ENCODE peak calls at places on chromosomes 12 and 14, in eight cellular contexts. R, I, G, V, H, D, C and J are unnamed samples. For H3K4me1 and H3K9me3, the result is how much of the 10 kb centered on the place peaks cover.

GRCh38 chr12:129607293-129607692 is 296.5 kb downstream of the TMEM132D start:
- DNase-seq in V (no peak), D (no peak), C (no peak), I (no peak), H (no peak), R (no peak), G (peak), J (no peak)

GRCh38 chr12:8996682-8997405 is 7.5 kb downstream of the KLRG1 start:
- DNase-seq in H (peak), V (no peak), D (no peak), R (no peak), I (peak), G (no peak), C (no peak), J (no peak)

GRCh38 chr12:66409195-66409871 is 107.0 kb downstream of the HELB start:
- DNase-seq in I (no peak), C (no peak), D (peak), G (peak), V (no peak), H (peak), R (peak), J (no peak)

GRCh38 chr12:6553051-6553868 is 2.6 kb downstream of the IFFO1 start:
- DNase-seq in G (no peak), V (no peak), H (no peak), I (no peak), R (no peak), C (no peak), D (no peak), J (no peak)

GRCh38 chr14:95533391-95533821 is 1.4 kb upstream of the GLRX5 start:
- DNase-seq in V (no peak), G (peak), D (peak), C (no peak), H (peak), I (no peak), R (peak), J (no peak)

GRCh38 chr12:109987615-109988014 is 8.6 kb downstream of the GIT2 start:
- DNase-seq in G (no peak), D (no peak), H (no peak), I (no peak), R (no peak), C (no peak), V (no peak), J (no peak)

GRCh38 chr12:50032516-50033316 is 7.4 kb upstream of the RACGAP1 start:
- DNase-seq in I (no peak), V (no peak), C (no peak), D (peak), R (no peak), H (no peak), G (no peak), J (peak)

GRCh38 chr12:77339610-77340009 is 274.2 kb upstream of the E2F7 start:
- DNase-seq in V (no peak), H (no peak), I (no peak), C (no peak), R (no peak), D (no peak), G (no peak), J (no peak)

GRCh38 chr14:32259368-32260013 is 56.4 kb upstream of the RNU6-8 start:
- DNase-seq in R (peak), D (peak), V (no peak), G (peak), H (peak), I (peak), C (no peak), J (no peak)

GRCh38 chr12:105357162-105357691 is 26.7 kb downstream of the C12orf75 start:
- DNase-seq in H (no peak), D (no peak), G (peak), C (no peak), V (no peak), I (peak), R (no peak), J (no peak)
- H3K4me1 ChIP-seq in H (under half), D (under half), G (half or more), C (under half), V (under half), I (under half), R (under half), J (under half)

GRCh38 chr14:100979780-100980179 is 76.3 kb upstream of the RTL1 start:
- DNase-seq in G (peak), C (no peak), H (no peak), I (no peak), D (no peak), R (no peak), V (no peak), J (no peak)
- TF ChIP-seq EP300 in G (no peak), C (no peak), H (no peak), I (no peak), D (no peak), R (no peak), V (no peak), J (no peak)

DNA sequence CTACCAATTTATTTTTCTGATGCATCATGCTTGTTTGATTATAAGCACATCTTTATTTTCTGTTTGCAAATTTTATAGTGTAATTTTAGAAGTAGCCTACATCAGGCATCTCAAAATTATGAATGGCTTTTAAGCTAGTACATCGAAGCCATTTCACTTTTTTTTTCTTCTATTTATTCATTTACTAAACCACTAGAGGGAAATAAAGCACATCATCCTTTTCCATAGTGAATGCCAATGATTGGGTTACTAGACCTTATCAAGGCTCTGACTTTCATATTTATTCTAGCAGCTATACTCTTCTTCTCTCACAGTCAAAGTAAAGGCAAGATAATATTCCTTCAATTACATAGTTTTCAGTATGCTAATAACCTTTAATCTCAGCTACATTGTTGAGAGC is 736.4 kb upstream of the LRFN5 start:
- DNase-seq in I (no peak), D (no peak), G (no peak), C (no peak), V (no peak), R (no peak), H (no peak), J (no peak)
- H3K9me3 ChIP-seq in I (under half), D (under half), G (under half), C (under half), V (under half), R (half or more), H (under half), J (under half)

DNA sequence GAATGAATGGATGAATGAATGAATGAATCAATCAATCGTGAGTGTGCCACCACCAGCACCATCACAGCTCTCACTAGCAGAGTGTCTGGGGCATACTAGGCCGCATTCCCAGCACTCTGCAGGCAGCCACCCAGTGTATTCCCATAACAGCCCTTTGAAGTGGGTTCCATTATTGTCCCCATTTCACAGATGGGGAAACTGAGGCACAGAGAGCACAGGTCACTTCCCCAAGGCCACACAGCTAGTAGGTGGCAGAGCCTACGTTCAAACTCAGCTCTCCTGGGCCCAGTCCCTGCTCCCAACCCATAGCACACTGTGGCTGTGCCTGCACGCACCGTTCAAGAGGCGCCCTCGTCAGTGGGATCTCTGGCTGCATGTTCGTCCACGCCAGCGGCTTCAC is 88.1 kb downstream of the RFLNA start:
- DNase-seq in G (no peak), D (no peak), C (no peak), V (no peak), I (no peak), R (no peak), H (no peak), J (no peak)
- H3K4me1 ChIP-seq in G (half or more), D (under half), C (under half), V (half or more), I (under half), R (under half), H (under half), J (half or more)

GRCh38 chr12:15151141-15152091 is 69.8 kb downstream of the RERG start:
- DNase-seq in R (peak), H (no peak), I (no peak), V (no peak), G (peak), D (peak), C (no peak), J (no peak)
- TF ChIP-seq EP300 in R (no peak), H (no peak), I (no peak), V (no peak), G (no peak), D (no peak), C (no peak), J (no peak)

GRCh38 chr12:32804301-32804700 is 48.6 kb upstream of the YARS2 start:
- DNase-seq in C (no peak), I (no peak), D (no peak), V (no peak), G (no peak), R (no peak), H (no peak), J (no peak)

GRCh38 chr12:32809196-32809595 is 53.5 kb upstream of the YARS2 start:
- DNase-seq in G (no peak), V (no peak), R (no peak), C (no peak), D (no peak), I (no peak), H (no peak), J (no peak)

GRCh38 chr12:32811686-32812392 is 56.1 kb upstream of the YARS2 start:
- DNase-seq in H (no peak), G (no peak), I (no peak), V (no peak), C (no peak), R (no peak), D (no peak), J (no peak)

GRCh38 chr12:32809846-32810245 is 54.1 kb upstream of the YARS2 start:
- DNase-seq in C (no peak), D (no peak), I (no peak), R (no peak), G (no peak), H (no peak), V (no peak), J (no peak)
- H3K9me3 ChIP-seq in C (under half), D (under half), I (under half), R (under half), G (under half), H (under half), V (under half), J (under half)

GRCh38 chr14:93017898-93018297 is 94.9 kb downstream of the CHGA start:
- DNase-seq in D (no peak), R (no peak), I (no peak), G (no peak), H (no peak), C (no peak), V (no peak), J (no peak)

GRCh38 chr14:93015505-93015904 is 92.6 kb downstream of the CHGA start:
- DNase-seq in G (no peak), I (no peak), D (no peak), R (no peak), V (no peak), H (no peak), C (no peak), J (no peak)

GRCh38 chr14:93018401-93018800 is 95.5 kb downstream of the CHGA start:
- DNase-seq in D (no peak), V (no peak), H (no peak), R (no peak), G (no peak), I (no peak), C (no peak), J (no peak)

GRCh38 chr14:93016275-93016845 is 93.4 kb downstream of the CHGA start:
- DNase-seq in I (no peak), G (no peak), H (no peak), V (no peak), D (no peak), C (no peak), R (no peak), J (no peak)

GRCh38 chr14:93017341-93017797 is 94.4 kb downstream of the CHGA start:
- DNase-seq in D (no peak), R (no peak), V (no peak), I (no peak), C (no peak), H (no peak), G (no peak), J (peak)
- H3K4me1 ChIP-seq in D (half or more), R (half or more), V (under half), I (under half), C (under half), H (under half), G (under half), J (under half)

GRCh38 chr14:24876996-24877395 is 173.0 kb downstream of the STXBP6 start:
- DNase-seq in H (no peak), D (no peak), I (no peak), V (no peak), C (no peak), R (no peak), G (no peak), J (no peak)
- TF ChIP-seq EP300 in H (no peak), D (no peak), I (no peak), V (no peak), C (no peak), R (no peak), G (no peak), J (no peak)